ENCODE peak calls at places on chromosome 4, in ten cellular contexts. B is astrocyte, K is right lobe of liver, L is tibial artery, M is HFFc6, H is psoas muscle, G is upper lobe of right lung, X is HepG2, U is GM12878, Q is PC-3. R is an unnamed sample.

GRCh38 chr4:181971973-181972372 is 271.2 kb upstream of the TENM3 start:
- DNase-seq in X (no peak), G (no peak), B (peak), Q (no peak), L (no peak), K (no peak), M (peak), H (no peak), U (no peak), R (no peak)

GRCh38 chr4:151935411-151935810 is 174.6 kb upstream of the GATB start:
- DNase-seq in B (no peak), U (no peak), X (no peak), M (no peak), K (no peak), H (no peak), Q (no peak), L (no peak), G (no peak), R (no peak)

GRCh38 chr4:62193726-62194125 is 993.6 kb downstream of the ADGRL3 start:
- DNase-seq in G (no peak), B (peak), L (no peak), K (no peak), U (no peak), X (no peak), M (no peak), H (no peak), Q (no peak), R (no peak)

GRCh38 chr4:37634180-37634579 is 52.0 kb downstream of the RELL1 start:
- DNase-seq in M (no peak), Q (no peak), H (no peak), U (peak), K (no peak), L (no peak), B (no peak), X (no peak), G (no peak), R (no peak)

GRCh38 chr4:83569967-83570366 is 34.1 kb downstream of the GPAT3 start:
- DNase-seq in B (no peak), K (no peak), H (no peak), G (no peak), U (no peak), M (no peak), Q (peak), X (no peak), L (no peak), R (no peak)

GRCh38 chr4:80386281-80386886 is 50.9 kb downstream of the CFAP299 start:
- DNase-seq in U (no peak), Q (no peak), B (no peak), M (no peak), X (no peak), H (no peak), K (no peak), L (no peak), G (peak), R (no peak)

GRCh38 chr4:186704059-186704458 is 19.6 kb downstream of the FAT1 start:
- DNase-seq in H (no peak), Q (no peak), K (no peak), X (no peak), G (no peak), L (no peak), B (no peak), U (no peak), M (no peak), R (no peak)

GRCh38 chr4:114626202-114626601 is 27.6 kb downstream of the UGT8 start:
- DNase-seq in X (no peak), B (no peak), K (no peak), G (no peak), M (no peak), U (no peak), H (no peak), L (no peak), Q (no peak), R (no peak)

GRCh38 chr4:80058740-80059139 is 14.3 kb downstream of the ANTXR2 start:
- DNase-seq in H (no peak), X (no peak), L (no peak), U (peak), K (no peak), M (peak), G (no peak), B (no peak), Q (no peak), R (no peak)

GRCh38 chr4:181672751-181673150 is 570.5 kb upstream of the TENM3 start:
- DNase-seq in L (no peak), Q (no peak), U (no peak), M (no peak), G (no peak), K (no peak), X (no peak), B (no peak), H (no peak), R (no peak)

GRCh38 chr4:25635501-25635900 is 20.1 kb upstream of the SLC34A2 start:
- DNase-seq in K (no peak), X (no peak), U (no peak), L (no peak), Q (peak), G (no peak), B (no peak), M (no peak), H (no peak), R (no peak)

GRCh38 chr4:17356926-17357325 is 155.0 kb downstream of the QDPR start:
- DNase-seq in X (no peak), K (no peak), G (no peak), M (no peak), Q (no peak), H (no peak), U (no peak), L (no peak), B (no peak), R (no peak)

GRCh38 chr4:84573738-84574720 is 8.9 kb upstream of the CDS1 start:
- DNase-seq in H (no peak), B (no peak), M (no peak), G (no peak), L (no peak), K (no peak), Q (peak), X (no peak), U (no peak), R (no peak)

GRCh38 chr4:81213671-81214070 is 1.4 kb downstream of the PRKG2 start:
- DNase-seq in G (no peak), U (no peak), L (no peak), M (no peak), H (no peak), Q (no peak), K (no peak), B (no peak), X (no peak), R (no peak)

GRCh38 chr4:5003372-5003857 is 15.8 kb downstream of the CYTL1 start:
- DNase-seq in Q (no peak), M (no peak), B (no peak), K (no peak), U (no peak), L (no peak), X (no peak), G (peak), H (no peak), R (no peak)

GRCh38 chr4:60500860-60501259 is 699.3 kb upstream of the ADGRL3 start:
- DNase-seq in X (no peak), H (no peak), Q (no peak), M (no peak), K (no peak), B (no peak), U (no peak), L (no peak), G (no peak), R (no peak)

GRCh38 chr4:48698029-48698901 is 81.8 kb downstream of the FRYL start:
- DNase-seq in X (peak), H (peak), Q (peak), K (peak), M (peak), G (no peak), U (no peak), B (peak), L (no peak), R (no peak)

GRCh38 chr4:65646136-65646535 is 24.2 kb downstream of the EPHA5 start:
- DNase-seq in H (no peak), M (no peak), Q (peak), B (peak), L (no peak), U (no peak), X (no peak), G (no peak), K (no peak), R (no peak)

GRCh38 chr4:158870282-158871049 is 101.6 kb downstream of the FNIP2 start:
- DNase-seq in B (no peak), K (no peak), U (no peak), L (no peak), G (no peak), M (no peak), X (no peak), Q (no peak), H (no peak), R (peak)

GRCh38 chr4:6905501-6905900 is 4.1 kb upstream of the TBC1D14 start:
- DNase-seq in Q (no peak), L (no peak), U (no peak), M (no peak), X (no peak), K (no peak), G (no peak), H (no peak), B (no peak), R (no peak)

GRCh38 chr4:152264106-152264505 is 271.8 kb downstream of the FBXW7 start:
- DNase-seq in B (no peak), K (no peak), U (no peak), G (no peak), X (no peak), Q (no peak), L (no peak), H (no peak), M (no peak), R (no peak)

GRCh38 chr4:5814421-5814820 is 78.5 kb downstream of the CRMP1 start:
- DNase-seq in M (no peak), L (peak), H (no peak), G (no peak), X (no peak), Q (no peak), U (no peak), K (no peak), B (no peak), R (no peak)

GRCh38 chr4:121980643-121981042 is 28.8 kb upstream of the TRPC3 start:
- DNase-seq in X (no peak), K (no peak), G (no peak), U (no peak), M (no peak), H (no peak), L (no peak), Q (no peak), B (no peak), R (no peak)

GRCh38 chr4:128483041-128483440 is 195.4 kb upstream of the PGRMC2 start:
- DNase-seq in G (no peak), K (no peak), M (no peak), U (no peak), L (no peak), X (no peak), H (no peak), B (no peak), Q (no peak), R (no peak)

GRCh38 chr4:156193116-156193515 is 239.4 kb upstream of the CTSO start:
- DNase-seq in M (no peak), L (no peak), H (no peak), Q (peak), X (no peak), K (no peak), U (no peak), G (no peak), B (no peak), R (peak)

GRCh38 chr4:46937493-46937892 is 28.4 kb upstream of the COX7B2 start:
- DNase-seq in K (no peak), G (no peak), X (no peak), Q (peak), M (no peak), B (peak), H (no peak), L (no peak), U (no peak), R (no peak)

GRCh38 chr4:81314196-81314896 is 99.3 kb upstream of the PRKG2 start:
- DNase-seq in Q (peak), X (no peak), L (no peak), K (peak), M (no peak), H (no peak), B (no peak), U (no peak), G (no peak), R (peak)

GRCh38 chr4:183601381-183601780 is 57.6 kb downstream of the RWDD4 start:
- DNase-seq in M (no peak), K (no peak), X (no peak), B (no peak), U (no peak), H (no peak), L (no peak), G (no peak), Q (no peak), R (no peak)

GRCh38 chr4:39062094-39062493 is at the start of gene KLHL5:
- DNase-seq in K (no peak), X (no peak), M (no peak), G (no peak), L (no peak), Q (no peak), U (no peak), B (peak), H (no peak), R (no peak)

GRCh38 chr4:123510666-123511065 is 114.1 kb downstream of the SPRY1 start:
- DNase-seq in M (no peak), G (no peak), U (no peak), X (no peak), H (no peak), B (no peak), Q (no peak), L (no peak), K (no peak), R (no peak)

GRCh38 chr4:94577136-94577535 is 125.4 kb downstream of the PDLIM5 start:
- DNase-seq in H (no peak), M (peak), K (no peak), G (no peak), L (peak), X (no peak), U (no peak), Q (no peak), B (peak), R (peak)

GRCh38 chr4:10296730-10297129 is 160.5 kb downstream of the ZNF518B start:
- DNase-seq in X (no peak), L (no peak), B (no peak), U (no peak), M (peak), G (no peak), H (no peak), K (no peak), Q (no peak), R (no peak)

GRCh38 chr4:140256941-140257340 is 103.0 kb upstream of the MAML3 start:
- DNase-seq in K (no peak), X (peak), B (peak), G (no peak), M (peak), Q (no peak), H (no peak), L (no peak), U (no peak), R (no peak)

GRCh38 chr4:81631958-81632439 is 160.3 kb upstream of the RASGEF1B start:
- DNase-seq in H (no peak), X (peak), L (no peak), Q (peak), M (no peak), G (no peak), B (peak), U (no peak), K (no peak), R (peak)

GRCh38 chr4:182533948-182534347 is 290.7 kb downstream of the TENM3 start:
- DNase-seq in X (no peak), L (no peak), G (no peak), B (peak), H (no peak), K (no peak), Q (peak), M (peak), U (no peak), R (no peak)

GRCh38 chr4:100960232-100960631 is 387.1 kb downstream of the PPP3CA start:
- DNase-seq in L (no peak), K (no peak), M (no peak), B (no peak), U (no peak), Q (peak), G (no peak), X (no peak), H (no peak), R (no peak)

DNA sequence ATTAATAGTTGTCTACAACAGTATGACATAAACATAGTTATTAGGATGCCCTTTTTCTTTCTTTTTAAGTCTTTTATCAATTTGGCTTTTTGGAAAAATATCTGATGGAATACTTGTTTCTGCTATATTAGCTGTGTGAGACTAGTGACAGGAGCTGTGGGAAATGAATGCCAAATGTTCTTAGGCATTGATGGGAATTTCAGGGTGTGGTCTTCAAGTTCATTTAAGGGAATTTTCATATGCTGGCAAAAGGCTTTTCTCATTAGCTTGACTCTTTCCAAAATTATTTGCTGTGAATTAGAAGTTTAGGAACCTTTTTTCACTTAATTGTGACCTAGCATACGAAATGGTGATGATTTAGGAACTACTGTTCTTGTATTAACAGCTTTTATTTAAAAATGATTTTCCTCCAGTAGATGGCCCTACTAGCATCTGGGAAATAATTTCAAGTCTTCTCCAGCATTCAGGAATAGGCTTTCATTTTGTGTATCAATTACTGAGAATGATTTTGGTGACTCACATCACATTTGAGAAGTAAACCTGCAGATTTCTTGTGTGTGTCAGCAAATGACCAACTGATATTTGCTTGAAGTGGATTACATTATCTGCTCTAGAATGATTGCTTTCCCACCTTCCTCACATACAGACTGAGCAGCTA is 70.9 kb downstream of the HTT start:
- DNase-seq in H (no peak), X (no peak), B (peak), L (no peak), K (no peak), Q (peak), M (peak), U (no peak), G (no peak), R (no peak)
- TF ChIP-seq CTCF in H (no peak), X (peak), B (no peak), L (no peak), K (no peak), Q (peak), M (peak), U (no peak), G (no peak), R (no peak)

DNA sequence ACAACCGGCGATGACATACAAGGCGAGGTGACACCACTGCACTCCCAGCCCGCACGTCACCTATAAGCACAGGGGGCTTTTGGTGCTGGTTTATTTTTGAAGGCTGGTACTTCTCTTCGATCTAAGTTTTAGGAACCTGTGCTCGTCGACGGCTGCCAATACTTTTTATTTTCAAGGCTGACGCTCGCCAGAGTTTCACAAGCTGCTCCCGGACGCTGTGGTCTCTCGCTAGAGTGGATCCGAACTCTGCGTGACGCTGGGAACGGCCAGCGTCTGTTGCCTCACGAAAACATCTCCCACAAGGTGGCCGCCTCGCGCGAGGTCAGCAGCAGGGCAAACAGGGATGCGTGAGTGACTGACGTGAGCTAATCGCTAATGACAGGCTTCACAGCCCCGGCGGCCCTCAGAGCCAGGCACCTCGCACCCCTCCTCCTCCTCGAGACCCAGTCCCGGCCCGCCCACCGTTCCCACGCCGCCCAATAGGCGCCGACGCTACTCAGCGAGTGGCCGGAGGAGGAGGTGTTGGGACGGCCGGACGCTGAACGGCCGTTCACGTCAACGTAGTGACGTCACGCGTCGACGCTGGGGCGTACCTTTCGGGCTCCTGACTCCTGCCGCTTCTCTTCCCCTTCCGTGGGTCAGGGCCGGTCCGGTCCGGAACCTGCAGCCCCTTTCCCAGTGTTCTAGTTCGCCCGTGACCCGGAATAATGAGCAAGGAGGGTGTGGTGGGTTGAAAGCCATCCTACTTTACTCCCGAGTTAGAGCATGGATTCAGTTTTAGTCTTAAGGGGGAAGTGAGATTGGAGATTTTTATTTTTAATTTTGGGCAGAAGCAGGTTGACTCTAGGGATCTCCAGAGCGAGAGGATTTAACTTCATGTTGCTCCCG is at the start of gene CLCN3:
- DNase-seq in B (peak), L (peak), H (peak), G (peak), K (peak), U (peak), X (peak), M (peak), Q (peak), R (peak)
- TF ChIP-seq CTCF in B (no peak), L (peak), H (no peak), G (peak), K (peak), U (no peak), X (peak), M (no peak), Q (no peak), R (no peak)

GRCh38 chr4:120286813-120287212 is 220.2 kb upstream of the MAD2L1 start:
- DNase-seq in B (no peak), K (no peak), U (no peak), L (no peak), Q (peak), G (no peak), M (no peak), X (no peak), H (no peak), R (no peak)
- TF ChIP-seq CTCF in B (no peak), K (no peak), U (peak), L (no peak), Q (peak), G (peak), M (no peak), X (no peak), H (no peak), R (no peak)

GRCh38 chr4:78179188-78179587 is 122.1 kb downstream of the FRAS1 start:
- DNase-seq in L (no peak), Q (no peak), U (no peak), H (no peak), M (no peak), K (no peak), G (no peak), X (no peak), B (no peak), R (no peak)

GRCh38 chr4:78185117-78185516 is 128.0 kb downstream of the FRAS1 start:
- DNase-seq in H (no peak), X (no peak), L (no peak), G (no peak), M (no peak), Q (no peak), B (no peak), K (no peak), U (no peak), R (no peak)

GRCh38 chr4:78190078-78190477 is 133.0 kb downstream of the FRAS1 start:
- DNase-seq in G (no peak), L (no peak), U (no peak), X (no peak), B (no peak), K (no peak), H (no peak), Q (no peak), M (no peak), R (no peak)

GRCh38 chr4:78186597-78187543 is 129.7 kb downstream of the FRAS1 start:
- DNase-seq in U (no peak), G (no peak), H (no peak), X (no peak), Q (no peak), M (no peak), B (no peak), K (no peak), L (no peak), R (no peak)

DNA sequence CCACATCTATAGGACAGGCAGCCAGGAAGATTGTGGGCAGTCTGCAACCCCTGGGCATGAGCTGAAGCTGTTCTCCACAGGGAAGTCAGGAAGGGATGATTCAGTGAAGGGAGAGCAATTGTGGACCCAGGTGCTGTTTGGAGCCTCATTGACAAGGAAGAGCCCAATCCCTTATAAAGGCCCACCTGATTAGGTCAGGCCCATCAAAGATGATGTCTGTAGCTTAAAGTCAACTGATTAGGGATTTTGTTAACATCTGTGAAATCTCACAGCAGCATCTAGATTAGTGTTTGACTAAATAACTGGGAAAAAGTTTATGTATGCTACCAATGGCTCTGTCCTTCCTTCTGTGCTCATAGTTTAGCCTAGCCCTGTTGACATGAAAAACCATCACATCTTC is 127.5 kb downstream of the FRAS1 start:
- DNase-seq in L (no peak), K (no peak), Q (no peak), X (no peak), M (no peak), B (no peak), G (no peak), U (no peak), H (no peak), R (no peak)
- TF ChIP-seq CTCF in L (no peak), K (no peak), Q (no peak), X (no peak), M (no peak), B (no peak), G (no peak), U (no peak), H (no peak), R (no peak)